ENCODE peak calls at places on chromosomes 7 and 10, in ten cellular contexts. U, G, C, S, I, A, X, F, K and V are unnamed samples.

GRCh38 chr10:13528138-13528874 is 508 bp downstream of the BEND7 start:
- DNase-seq in U (peak), C (no peak), K (no peak), A (peak), X (no peak), I (no peak), G (peak), F (no peak), S (no peak), V (peak)

GRCh38 chr7:64875258-64875657 is 27.8 kb upstream of the ZNF273 start:
- DNase-seq in S (no peak), K (no peak), G (no peak), C (no peak), A (no peak), I (no peak), F (no peak), X (no peak), U (no peak), V (no peak)

GRCh38 chr10:123796736-123797135 is 94.9 kb downstream of the CPXM2 start:
- DNase-seq in K (no peak), U (no peak), F (no peak), G (no peak), A (no peak), X (no peak), S (no peak), I (no peak), C (no peak), V (no peak)

GRCh38 chr10:32577448-32577847 is 131.5 kb downstream of the CCDC7 start:
- DNase-seq in C (no peak), X (no peak), F (peak), G (no peak), A (no peak), I (peak), K (peak), U (no peak), S (no peak), V (no peak)

GRCh38 chr7:44273681-44274622 is 51.4 kb downstream of the CAMK2B start:
- DNase-seq in A (no peak), C (no peak), U (no peak), F (no peak), G (no peak), S (no peak), X (no peak), K (no peak), I (no peak), V (no peak)

GRCh38 chr10:566241-566885 is 123.1 kb downstream of the DIP2C start:
- DNase-seq in G (no peak), U (no peak), C (no peak), K (no peak), I (no peak), A (no peak), S (no peak), X (no peak), F (no peak), V (no peak)

GRCh38 chr10:5976689-5977470 is 463 bp downstream of the IL15RA start:
- DNase-seq in F (no peak), I (peak), S (no peak), U (peak), G (peak), A (peak), C (peak), X (no peak), K (no peak), V (peak)

GRCh38 chr10:23096814-23097549 is 1.6 kb downstream of the MSRB2 start:
- DNase-seq in I (peak), K (peak), U (no peak), S (no peak), A (peak), F (peak), G (no peak), X (no peak), C (peak), V (no peak)

GRCh38 chr7:105723582-105723981 is 142.3 kb upstream of the EFCAB10 start:
- DNase-seq in X (no peak), G (peak), F (no peak), I (no peak), A (no peak), U (no peak), C (no peak), K (no peak), S (no peak), V (no peak)

GRCh38 chr7:66602159-66602558 is 26.5 kb upstream of the KCTD7 start:
- DNase-seq in U (no peak), G (no peak), I (no peak), F (no peak), A (no peak), C (no peak), S (no peak), K (no peak), X (no peak), V (no peak)

GRCh38 chr10:129645487-129645886 is 178.4 kb downstream of the MGMT start:
- DNase-seq in S (no peak), C (no peak), U (no peak), X (no peak), K (no peak), G (no peak), I (no peak), F (no peak), A (no peak), V (no peak)

GRCh38 chr7:142482899-142483658 is 225.2 kb upstream of the PRSS58 start:
- DNase-seq in S (peak), U (no peak), F (no peak), C (no peak), G (no peak), A (peak), I (peak), X (peak), K (no peak), V (no peak)

GRCh38 chr10:16987129-16987670 is 142.4 kb downstream of the CUBN start:
- DNase-seq in G (no peak), U (no peak), K (no peak), F (no peak), C (no peak), A (peak), X (no peak), S (peak), I (peak), V (no peak)

GRCh38 chr10:124285587-124286527 is 132.9 kb downstream of the OAT start:
- DNase-seq in F (no peak), I (no peak), G (no peak), K (no peak), A (no peak), U (peak), C (no peak), S (no peak), X (no peak), V (no peak)

GRCh38 chr10:46226900-46227558 is 59.8 kb upstream of the ANTXRL start:
- DNase-seq in K (no peak), U (no peak), G (no peak), S (no peak), A (no peak), I (no peak), F (no peak), C (peak), X (no peak), V (peak)

DNA sequence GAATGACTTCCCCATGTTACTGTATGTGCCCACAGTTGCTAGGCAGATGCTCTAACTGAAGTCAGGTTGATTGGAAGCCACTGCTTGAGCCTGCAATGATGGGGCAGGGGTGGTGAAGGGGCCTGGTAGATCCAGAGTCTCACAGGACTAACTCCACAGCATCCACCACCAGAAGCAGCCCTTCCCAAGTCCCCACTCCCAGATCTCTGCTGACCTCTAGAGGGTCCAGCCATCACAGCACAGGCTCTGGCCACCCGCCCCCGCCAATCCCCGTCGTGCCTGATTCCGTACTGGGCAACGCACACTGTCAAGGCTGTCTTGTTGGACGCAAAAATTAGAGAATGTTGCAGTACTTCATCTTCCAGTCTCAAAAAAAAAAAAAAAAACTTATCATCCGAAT is 136.8 kb upstream of the PDE1C start:
- DNase-seq in C (no peak), S (peak), U (peak), A (peak), G (no peak), F (no peak), I (peak), X (no peak), K (no peak), V (peak)
- TF ChIP-seq CTCF in C (no peak), S (peak), U (peak), A (peak), G (no peak), F (peak), I (peak), X (no peak), K (peak), V (peak)

GRCh38 chr10:120838941-120839340 is 12.2 kb upstream of the WDR11 start:
- DNase-seq in C (no peak), G (no peak), A (no peak), U (no peak), K (no peak), X (no peak), F (no peak), I (no peak), S (no peak), V (no peak)

GRCh38 chr10:120841522-120842189 is 9.5 kb upstream of the WDR11 start:
- DNase-seq in G (no peak), I (no peak), X (no peak), K (no peak), A (peak), F (no peak), S (no peak), C (no peak), U (no peak), V (no peak)
- TF ChIP-seq CTCF in G (no peak), I (no peak), X (no peak), K (no peak), A (no peak), F (no peak), S (no peak), C (no peak), U (no peak), V (no peak)

GRCh38 chr7:34931739-34932138 is 105.5 kb downstream of the DPY19L1 start:
- DNase-seq in S (no peak), K (no peak), U (no peak), G (no peak), F (no peak), X (no peak), A (no peak), C (no peak), I (no peak), V (no peak)

GRCh38 chr7:34928560-34928959 is 108.7 kb downstream of the DPY19L1 start:
- DNase-seq in C (no peak), G (no peak), F (no peak), S (no peak), U (no peak), A (no peak), X (no peak), I (no peak), K (no peak), V (no peak)

GRCh38 chr7:34928052-34928451 is 109.2 kb downstream of the DPY19L1 start:
- DNase-seq in U (no peak), K (no peak), C (no peak), X (peak), S (peak), I (no peak), G (no peak), F (no peak), A (no peak), V (peak)
- TF ChIP-seq CTCF in U (peak), K (peak), C (no peak), X (no peak), S (peak), I (peak), G (no peak), F (peak), A (peak), V (peak)

DNA sequence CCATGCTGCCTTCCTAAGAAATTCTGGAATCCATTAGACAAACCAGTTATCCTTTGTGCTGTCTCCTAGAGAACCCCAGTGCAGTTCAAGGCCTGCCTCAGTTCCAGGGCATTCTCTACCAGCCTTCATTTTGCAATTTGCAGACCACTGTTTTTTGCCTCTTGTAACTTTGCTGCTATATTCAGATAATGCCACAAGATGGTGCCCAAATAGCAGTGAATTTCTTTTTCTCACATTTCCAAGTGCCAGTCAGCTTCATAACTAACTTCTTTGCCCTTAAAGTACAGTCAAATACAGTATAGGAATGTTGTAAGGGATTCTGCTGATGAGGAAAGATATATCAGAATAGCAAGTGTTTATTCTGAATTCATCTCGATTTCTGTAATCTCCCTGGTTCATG is 25.2 kb downstream of the LOXL4 start:
- DNase-seq in I (peak), X (no peak), K (no peak), A (peak), F (no peak), C (no peak), S (no peak), U (no peak), G (no peak), V (no peak)
- TF ChIP-seq CTCF in I (peak), X (no peak), K (peak), A (peak), F (peak), C (no peak), S (peak), U (peak), G (no peak), V (peak)

GRCh38 chr10:95172851-95173250 is 21.2 kb upstream of the ACSM6 start:
- DNase-seq in S (no peak), G (no peak), I (no peak), C (no peak), F (no peak), X (no peak), A (no peak), K (no peak), U (no peak), V (no peak)

GRCh38 chr10:95168694-95169093 is 25.3 kb upstream of the ACSM6 start:
- DNase-seq in S (no peak), F (no peak), I (no peak), U (no peak), G (no peak), A (no peak), K (no peak), C (no peak), X (no peak), V (no peak)

GRCh38 chr10:95170790-95171189 is 23.2 kb upstream of the ACSM6 start:
- DNase-seq in G (no peak), X (no peak), I (no peak), K (no peak), C (no peak), S (no peak), U (no peak), A (no peak), F (no peak), V (no peak)

GRCh38 chr10:95169522-95169921 is 24.5 kb upstream of the ACSM6 start:
- DNase-seq in S (no peak), C (no peak), K (no peak), A (no peak), F (no peak), G (no peak), U (no peak), X (no peak), I (no peak), V (no peak)

GRCh38 chr10:95171336-95171735 is 22.7 kb upstream of the ACSM6 start:
- DNase-seq in A (no peak), X (no peak), G (no peak), S (no peak), U (no peak), C (no peak), K (no peak), I (no peak), F (no peak), V (no peak)
- TF ChIP-seq CTCF in A (no peak), X (no peak), G (no peak), S (no peak), U (no peak), C (no peak), K (no peak), I (no peak), F (no peak), V (no peak)

DNA sequence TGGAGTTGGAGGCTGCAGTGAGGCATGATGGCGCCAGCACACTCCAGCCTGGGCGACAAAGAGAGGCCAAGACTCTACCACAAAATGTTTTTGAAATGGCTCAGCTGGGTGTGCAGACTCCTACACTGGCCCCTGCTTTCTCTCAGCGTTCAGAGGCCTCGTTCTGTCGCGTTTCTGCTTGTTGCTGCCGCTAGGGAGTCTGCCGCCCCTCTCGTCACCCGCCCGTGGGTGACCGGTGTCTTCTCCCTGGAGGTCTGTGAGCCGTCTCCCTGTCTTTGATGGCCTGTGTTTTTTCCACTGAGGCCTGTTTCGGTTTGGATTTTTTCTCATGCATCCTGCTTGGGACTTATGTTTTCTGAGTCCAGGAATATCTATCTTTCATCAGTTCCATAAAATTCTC is 23.6 kb upstream of the UNCX start:
- DNase-seq in G (no peak), A (no peak), U (no peak), K (no peak), F (no peak), X (no peak), C (no peak), I (no peak), S (no peak), V (no peak)
- TF ChIP-seq CTCF in G (no peak), A (no peak), U (no peak), K (no peak), F (no peak), X (no peak), C (no peak), I (no peak), S (no peak), V (no peak)

GRCh38 chr7:17944720-17945119 is 4.4 kb upstream of the SNX13 start:
- DNase-seq in I (no peak), K (no peak), X (no peak), G (no peak), U (no peak), C (no peak), S (no peak), F (no peak), A (no peak), V (no peak)
- TF ChIP-seq CTCF in I (no peak), K (no peak), X (no peak), G (no peak), U (no peak), C (no peak), S (no peak), F (peak), A (no peak), V (peak)

GRCh38 chr10:90288403-90288933 is 569.4 kb downstream of the HTR7 start:
- DNase-seq in S (peak), K (no peak), F (no peak), C (no peak), I (peak), U (no peak), G (no peak), A (peak), X (no peak), V (no peak)
- TF ChIP-seq CTCF in S (peak), K (peak), F (no peak), C (no peak), I (peak), U (no peak), G (no peak), A (no peak), X (no peak), V (no peak)

GRCh38 chr10:60883187-60883586 is 60.8 kb downstream of the RHOBTB1 start:
- DNase-seq in A (peak), S (peak), K (no peak), U (no peak), C (no peak), X (peak), F (no peak), G (no peak), I (peak), V (no peak)

GRCh38 chr10:60878224-60878623 is 65.8 kb downstream of the RHOBTB1 start:
- DNase-seq in U (no peak), S (no peak), X (peak), A (no peak), F (no peak), C (no peak), G (no peak), K (no peak), I (no peak), V (no peak)

GRCh38 chr10:60872451-60872850 is 71.5 kb downstream of the RHOBTB1 start:
- DNase-seq in K (no peak), F (no peak), S (no peak), I (no peak), A (no peak), U (no peak), C (no peak), X (no peak), G (no peak), V (no peak)

GRCh38 chr10:60877777-60878120 is 66.2 kb downstream of the RHOBTB1 start:
- DNase-seq in U (no peak), F (no peak), C (no peak), S (no peak), I (no peak), A (no peak), X (no peak), G (no peak), K (no peak), V (no peak)

DNA sequence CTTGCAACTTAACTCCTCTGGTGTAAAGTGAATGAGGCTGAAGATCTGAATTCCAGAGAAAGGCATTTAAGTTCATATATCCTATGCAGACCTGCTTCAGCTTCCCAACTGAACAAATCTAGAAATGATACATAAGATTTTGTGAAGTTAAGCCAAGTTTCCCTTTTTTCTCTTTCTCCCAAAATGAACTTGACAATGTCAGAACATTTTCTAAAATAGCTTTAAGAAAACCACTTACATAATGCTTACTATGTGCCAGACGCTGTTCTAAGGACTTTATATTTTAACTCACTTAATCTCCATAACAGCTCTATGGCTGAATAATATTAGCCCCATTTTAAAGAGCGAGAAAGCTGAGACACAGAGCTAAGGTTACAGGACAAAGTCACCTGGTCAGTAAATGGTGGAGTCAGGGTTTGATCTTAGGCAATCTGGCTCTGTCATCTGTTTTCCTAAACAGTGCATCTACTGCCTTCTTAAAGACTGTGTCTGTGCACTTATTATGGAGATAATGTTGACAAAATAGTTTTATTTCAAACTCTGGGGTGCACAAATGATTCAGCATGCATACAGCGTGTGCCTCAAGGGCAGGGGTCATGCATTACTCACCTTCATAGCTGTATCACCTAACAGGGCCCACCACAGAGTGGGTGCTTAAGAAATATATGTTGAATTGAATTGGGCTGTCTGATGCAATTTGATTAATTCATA is 66.8 kb downstream of the RHOBTB1 start:
- DNase-seq in X (no peak), K (no peak), F (no peak), I (no peak), U (no peak), A (no peak), S (no peak), C (no peak), G (no peak), V (no peak)
- TF ChIP-seq CTCF in X (no peak), K (no peak), F (no peak), I (no peak), U (no peak), A (no peak), S (no peak), C (no peak), G (no peak), V (no peak)

DNA sequence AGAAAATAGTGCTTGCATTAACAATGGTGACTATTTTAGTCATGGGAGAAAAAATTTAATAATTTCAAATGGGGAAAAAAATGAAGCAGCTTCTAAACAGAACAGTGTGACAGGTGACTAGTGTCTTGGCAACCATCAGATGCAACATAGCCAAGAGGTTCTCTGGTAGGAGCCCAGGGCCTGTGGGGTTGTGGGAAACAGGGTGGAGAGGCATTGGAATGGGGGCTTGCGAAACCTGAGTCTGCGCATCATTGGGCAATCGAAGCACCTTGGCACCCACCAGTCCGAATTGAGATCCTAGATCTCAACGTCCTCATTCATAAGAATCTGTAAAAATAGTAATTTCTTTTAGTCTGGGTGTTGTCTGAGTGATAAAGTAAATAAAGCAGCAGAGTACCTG is 19.2 kb upstream of the PARD3 start:
- DNase-seq in C (peak), I (no peak), F (no peak), U (no peak), G (no peak), X (no peak), K (no peak), A (no peak), S (no peak), V (no peak)
- TF ChIP-seq CTCF in C (no peak), I (no peak), F (no peak), U (no peak), G (no peak), X (no peak), K (no peak), A (no peak), S (no peak), V (no peak)